ENCODE peak calls at places on chromosomes 11 and 22, in five cellular contexts. One of them, this sample, is unnamed.

GRCh38 chr11:9148035-9148434 is 56.6 kb upstream of the SCUBE2 start:
- DNase-seq in heart right ventricle: no peak
- DNase-seq in right cardiac atrium: no peak
- DNase-seq in retina: no peak
- DNase-seq in tibial nerve: no peak
- DNase-seq in this sample: no peak

GRCh38 chr11:116970485-116971292 is 127.5 kb downstream of the SIK3 start:
- DNase-seq in heart right ventricle: no peak
- DNase-seq in right cardiac atrium: no peak
- DNase-seq in retina: no peak
- DNase-seq in tibial nerve: no peak
- DNase-seq in this sample: no peak

GRCh38 chr11:88104408-88104807 is 70.8 kb downstream of the RAB38 start:
- DNase-seq in heart right ventricle: no peak
- DNase-seq in right cardiac atrium: no peak
- DNase-seq in retina: no peak
- DNase-seq in tibial nerve: no peak
- DNase-seq in this sample: no peak

GRCh38 chr11:1050581-1051355 is 14.2 kb upstream of the MUC6 start:
- DNase-seq in heart right ventricle: peak
- DNase-seq in right cardiac atrium: peak
- DNase-seq in retina: peak
- DNase-seq in tibial nerve: peak
- DNase-seq in this sample: peak

GRCh38 chr11:77775941-77776340 is 44.6 kb downstream of the RSF1 start:
- DNase-seq in heart right ventricle: no peak
- DNase-seq in right cardiac atrium: no peak
- DNase-seq in retina: no peak
- DNase-seq in tibial nerve: no peak
- DNase-seq in this sample: no peak

GRCh38 chr22:30838111-30838510 is 130.5 kb downstream of the MORC2 start:
- DNase-seq in heart right ventricle: no peak
- DNase-seq in right cardiac atrium: no peak
- DNase-seq in retina: no peak
- DNase-seq in tibial nerve: no peak
- DNase-seq in this sample: no peak

GRCh38 chr11:288328-289144 is at the start of gene PGGHG:
- DNase-seq in heart right ventricle: peak
- DNase-seq in right cardiac atrium: peak
- DNase-seq in retina: peak
- DNase-seq in tibial nerve: peak
- DNase-seq in this sample: peak

GRCh38 chr11:118895093-118896039 is 11.7 kb downstream of the CXCR5 start:
- DNase-seq in heart right ventricle: no peak
- DNase-seq in right cardiac atrium: peak
- DNase-seq in retina: no peak
- DNase-seq in tibial nerve: no peak
- DNase-seq in this sample: no peak

GRCh38 chr11:62573592-62574362 is at the start of gene EEF1G:
- DNase-seq in heart right ventricle: peak
- DNase-seq in right cardiac atrium: peak
- DNase-seq in retina: peak
- DNase-seq in tibial nerve: peak
- DNase-seq in this sample: peak

GRCh38 chr11:121476379-121477032 is 23.7 kb upstream of the SORL1-AS1 start:
- DNase-seq in heart right ventricle: no peak
- DNase-seq in right cardiac atrium: no peak
- DNase-seq in retina: no peak
- DNase-seq in tibial nerve: no peak
- DNase-seq in this sample: peak

GRCh38 chr11:47724041-47724729 is 9.0 kb upstream of the AGBL2 start:
- DNase-seq in heart right ventricle: no peak
- DNase-seq in right cardiac atrium: no peak
- DNase-seq in retina: no peak
- DNase-seq in tibial nerve: no peak
- DNase-seq in this sample: no peak

GRCh38 chr11:17581036-17581731 is 34.1 kb downstream of the OTOG start:
- DNase-seq in heart right ventricle: no peak
- DNase-seq in right cardiac atrium: peak
- DNase-seq in retina: no peak
- DNase-seq in tibial nerve: no peak
- DNase-seq in this sample: no peak

GRCh38 chr11:10990160-10990559 is 132.3 kb upstream of the ZBED5 start:
- DNase-seq in heart right ventricle: no peak
- DNase-seq in right cardiac atrium: no peak
- DNase-seq in retina: no peak
- DNase-seq in tibial nerve: no peak
- DNase-seq in this sample: no peak

This sample was measured in lower leg skin.